ENCODE peak calls at places on chromosomes 4 and X, in six cellular contexts. One of them, this sample, is unnamed.
A peak's percentile ranks its signal among the peaks of the same experiment; 100 is the strongest.

GRCh38 chr4:112807999-112808398 is 171.1 kb downstream of the LARP7 start:
- DNase-seq in neural progenitor cell: no peak
- DNase-seq in cardiac muscle cell: no peak
- DNase-seq in fibroblast of lung: no peak
- DNase-seq in A549: no peak
- DNase-seq in IMR-90: no peak
- DNase-seq in this sample: no peak

GRCh38 chrX:15849555-15849954 is 5.1 kb downstream of the AP1S2 start:
- DNase-seq in neural progenitor cell: peak; percentile 69
- DNase-seq in cardiac muscle cell: peak; percentile 17
- DNase-seq in fibroblast of lung: no peak
- DNase-seq in A549: peak; percentile 11
- DNase-seq in IMR-90: no peak
- DNase-seq in this sample: no peak

GRCh38 chrX:130631011-130631410 is 229.2 kb downstream of the RBMX2 start:
- DNase-seq in neural progenitor cell: no peak
- DNase-seq in cardiac muscle cell: no peak
- DNase-seq in fibroblast of lung: no peak
- DNase-seq in A549: no peak
- DNase-seq in IMR-90: no peak
- DNase-seq in this sample: no peak

GRCh38 chr4:185215261-185215660 is 5.9 kb downstream of the SNX25 start:
- DNase-seq in neural progenitor cell: no peak
- DNase-seq in cardiac muscle cell: no peak
- DNase-seq in fibroblast of lung: peak; percentile 40
- DNase-seq in A549: no peak
- DNase-seq in IMR-90: peak; percentile 18
- DNase-seq in this sample: no peak

GRCh38 chr4:54230479-54231418 is 1.7 kb downstream of the PDGFRA start:
- DNase-seq in neural progenitor cell: peak; percentile 49
- DNase-seq in cardiac muscle cell: peak; percentile 85
- DNase-seq in fibroblast of lung: peak; percentile 70
- DNase-seq in A549: no peak
- DNase-seq in IMR-90: no peak
- DNase-seq in this sample: no peak

GRCh38 chrX:123873956-123874355 is 14.1 kb downstream of the XIAP start:
- DNase-seq in neural progenitor cell: no peak
- DNase-seq in cardiac muscle cell: no peak
- DNase-seq in fibroblast of lung: no peak
- DNase-seq in A549: no peak
- DNase-seq in IMR-90: no peak
- DNase-seq in this sample: no peak

GRCh38 chr4:125517831-125518230 is 203.1 kb downstream of the FAT4 start:
- DNase-seq in neural progenitor cell: no peak
- DNase-seq in cardiac muscle cell: peak; percentile 21
- DNase-seq in fibroblast of lung: no peak
- DNase-seq in A549: no peak
- DNase-seq in IMR-90: no peak
- DNase-seq in this sample: no peak

GRCh38 chr4:38141808-38142500 is 181.8 kb downstream of the PTTG2 start:
- DNase-seq in neural progenitor cell: no peak
- DNase-seq in cardiac muscle cell: peak; percentile 63
- DNase-seq in fibroblast of lung: peak; percentile 83
- DNase-seq in A549: no peak
- DNase-seq in IMR-90: peak; percentile 86
- DNase-seq in this sample: no peak

GRCh38 chrX:40082447-40083119 is 15.2 kb downstream of the BCOR start:
- DNase-seq in neural progenitor cell: no peak
- DNase-seq in cardiac muscle cell: peak; percentile 17
- DNase-seq in fibroblast of lung: no peak
- DNase-seq in A549: no peak
- DNase-seq in IMR-90: no peak
- DNase-seq in this sample: no peak

GRCh38 chrX:154502098-154502497 is 11.7 kb upstream of the SLC10A3 start:
- DNase-seq in neural progenitor cell: no peak
- DNase-seq in cardiac muscle cell: no peak
- DNase-seq in fibroblast of lung: no peak
- DNase-seq in A549: no peak
- DNase-seq in IMR-90: no peak
- DNase-seq in this sample: no peak

GRCh38 chr4:25172964-25173917 is 13.0 kb upstream of the SEPSECS start:
- DNase-seq in neural progenitor cell: no peak
- DNase-seq in cardiac muscle cell: peak; percentile 96
- DNase-seq in fibroblast of lung: peak; percentile 100
- DNase-seq in A549: peak; percentile 67
- DNase-seq in IMR-90: peak; percentile 100
- DNase-seq in this sample: peak; percentile 96

GRCh38 chr4:140242357-140243284 is 88.6 kb upstream of the MAML3 start:
- DNase-seq in neural progenitor cell: no peak
- DNase-seq in cardiac muscle cell: peak; percentile 40
- DNase-seq in fibroblast of lung: no peak
- DNase-seq in A549: no peak
- DNase-seq in IMR-90: no peak
- DNase-seq in this sample: no peak

GRCh38 chrX:111244238-111244750 is 26.0 kb downstream of the CAPN6 start:
- DNase-seq in neural progenitor cell: peak; percentile 60
- DNase-seq in cardiac muscle cell: peak; percentile 6
- DNase-seq in fibroblast of lung: peak; percentile 12
- DNase-seq in A549: peak; percentile 8
- DNase-seq in IMR-90: peak; percentile 14
- DNase-seq in this sample: no peak

DNA sequence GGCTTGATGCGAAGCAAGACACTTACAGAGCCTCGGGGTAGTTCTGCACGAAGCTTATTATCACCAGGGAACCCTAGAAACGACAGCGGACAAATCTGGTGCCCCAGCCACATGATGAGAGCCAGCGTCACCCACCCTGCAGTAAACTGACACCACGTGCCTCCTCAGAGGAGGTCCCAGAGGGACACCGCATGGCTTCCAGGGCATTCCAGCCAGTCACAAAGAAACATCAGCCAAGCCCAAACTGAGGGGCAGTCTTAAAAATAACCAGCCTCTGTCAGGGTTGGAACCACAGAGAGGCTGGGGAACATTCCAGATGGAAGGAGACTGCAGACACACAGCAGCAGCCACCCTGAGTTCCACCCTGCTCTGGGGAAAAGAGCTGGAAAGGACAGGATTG is 36.6 kb upstream of the HGFAC start:
- DNase-seq in neural progenitor cell: no peak
- DNase-seq in cardiac muscle cell: no peak
- DNase-seq in fibroblast of lung: no peak
- DNase-seq in A549: no peak
- DNase-seq in IMR-90: no peak
- DNase-seq in this sample: no peak
- H3K9me3 ChIP-seq in neural progenitor cell: no peaks in the 10 kb centered on the region
- H3K9me3 ChIP-seq in cardiac muscle cell: no peaks in the 10 kb centered on the region
- H3K9me3 ChIP-seq in fibroblast of lung: no peaks in the 10 kb centered on the region
- H3K9me3 ChIP-seq in A549: peaks cover 11% of the 10 kb centered on the region
- H3K9me3 ChIP-seq in IMR-90: peaks cover 7% of the 10 kb centered on the region
- H3K9me3 ChIP-seq in this sample: peaks cover 22% of the 10 kb centered on the region

GRCh38 chr4:167581449-167581965 is 347.2 kb upstream of the SPOCK3 start:
- DNase-seq in neural progenitor cell: no peak
- DNase-seq in cardiac muscle cell: no peak
- DNase-seq in fibroblast of lung: no peak
- DNase-seq in A549: no peak
- DNase-seq in IMR-90: no peak
- DNase-seq in this sample: no peak

DNA sequence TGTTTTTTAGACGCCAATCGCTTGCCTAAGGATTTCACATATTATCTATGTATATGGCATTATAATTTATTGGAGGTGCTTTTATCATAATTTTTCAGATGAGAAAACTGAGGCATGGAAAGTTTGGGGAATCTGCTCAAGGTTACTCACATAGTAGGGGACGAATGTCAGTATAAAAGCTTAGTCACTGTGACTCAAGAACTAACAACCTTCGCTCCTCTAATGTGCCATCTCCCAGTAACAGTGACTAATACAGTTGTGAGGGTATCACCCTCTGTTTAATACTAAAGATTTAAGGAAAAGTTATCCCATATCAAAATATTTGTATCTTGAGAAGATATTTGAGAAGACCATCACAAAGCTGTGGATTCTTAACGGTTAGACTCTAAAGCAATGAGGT is 353.1 kb upstream of the SPOCK3 start:
- DNase-seq in neural progenitor cell: no peak
- DNase-seq in cardiac muscle cell: no peak
- DNase-seq in fibroblast of lung: peak; percentile 2
- DNase-seq in A549: no peak
- DNase-seq in IMR-90: no peak
- DNase-seq in this sample: no peak
- H3K27ac ChIP-seq in neural progenitor cell: no peak overlapping the region
- H3K27ac ChIP-seq in cardiac muscle cell: no peak overlapping the region
- H3K27ac ChIP-seq in fibroblast of lung: no peak overlapping the region
- H3K27ac ChIP-seq in A549: no peak overlapping the region
- H3K27ac ChIP-seq in IMR-90: no peak overlapping the region
- H3K27ac ChIP-seq in this sample: no peak overlapping the region

GRCh38 chr4:385934-386707 is 48.5 kb downstream of the ZNF141 start:
- DNase-seq in neural progenitor cell: no peak
- DNase-seq in cardiac muscle cell: no peak
- DNase-seq in fibroblast of lung: no peak
- DNase-seq in A549: no peak
- DNase-seq in IMR-90: no peak
- DNase-seq in this sample: no peak

GRCh38 chr4:384311-385010 is 46.8 kb downstream of the ZNF141 start:
- DNase-seq in neural progenitor cell: no peak
- DNase-seq in cardiac muscle cell: no peak
- DNase-seq in fibroblast of lung: no peak
- DNase-seq in A549: no peak
- DNase-seq in IMR-90: no peak
- DNase-seq in this sample: no peak

GRCh38 chr4:386708-387105 is 49.1 kb downstream of the ZNF141 start:
- DNase-seq in neural progenitor cell: no peak
- DNase-seq in cardiac muscle cell: no peak
- DNase-seq in fibroblast of lung: no peak
- DNase-seq in A549: no peak
- DNase-seq in IMR-90: no peak
- DNase-seq in this sample: no peak
- H3K9me3 ChIP-seq in neural progenitor cell: no peaks in the 10 kb centered on the region
- H3K9me3 ChIP-seq in cardiac muscle cell: peaks cover 2% of the 10 kb centered on the region
- H3K9me3 ChIP-seq in fibroblast of lung: no peaks in the 10 kb centered on the region
- H3K9me3 ChIP-seq in A549: peaks cover 10% of the 10 kb centered on the region
- H3K9me3 ChIP-seq in IMR-90: peaks cover 59% of the 10 kb centered on the region
- H3K9me3 ChIP-seq in this sample: peaks cover 61% of the 10 kb centered on the region

GRCh38 chrX:91434351-91435168 is at the start of gene PABPC5:
- DNase-seq in neural progenitor cell: peak; percentile 88
- DNase-seq in cardiac muscle cell: peak; percentile 76
- DNase-seq in fibroblast of lung: peak; percentile 86
- DNase-seq in A549: no peak
- DNase-seq in IMR-90: peak; percentile 82
- DNase-seq in this sample: peak; percentile 55

GRCh38 chrX:91435465-91435864 is 826 bp downstream of the PABPC5 start:
- DNase-seq in neural progenitor cell: peak; percentile 8
- DNase-seq in cardiac muscle cell: no peak
- DNase-seq in fibroblast of lung: peak; percentile 1
- DNase-seq in A549: no peak
- DNase-seq in IMR-90: no peak
- DNase-seq in this sample: no peak
- H3K27ac ChIP-seq in neural progenitor cell: no peak overlapping the region
- H3K27ac ChIP-seq in cardiac muscle cell: peak overlapping the region; percentile 58
- H3K27ac ChIP-seq in fibroblast of lung: peak overlapping the region; percentile 87
- H3K27ac ChIP-seq in A549: no peak overlapping the region
- H3K27ac ChIP-seq in IMR-90: peak overlapping the region; percentile 64
- H3K27ac ChIP-seq in this sample: peak overlapping the region; percentile 70

GRCh38 chr4:576991-577498 is 950 bp upstream of the TMEM271 start:
- DNase-seq in neural progenitor cell: peak; percentile 36
- DNase-seq in cardiac muscle cell: no peak
- DNase-seq in fibroblast of lung: no peak
- DNase-seq in A549: no peak
- DNase-seq in IMR-90: no peak
- DNase-seq in this sample: no peak

GRCh38 chr4:577499-578450 is 1.7 kb upstream of the TMEM271 start:
- DNase-seq in neural progenitor cell: peak; percentile 70
- DNase-seq in cardiac muscle cell: peak; percentile 42
- DNase-seq in fibroblast of lung: peak; percentile 36
- DNase-seq in A549: no peak
- DNase-seq in IMR-90: no peak
- DNase-seq in this sample: no peak

GRCh38 chr4:576245-576821 is at the start of gene TMEM271:
- DNase-seq in neural progenitor cell: peak; percentile 24
- DNase-seq in cardiac muscle cell: no peak
- DNase-seq in fibroblast of lung: no peak
- DNase-seq in A549: no peak
- DNase-seq in IMR-90: no peak
- DNase-seq in this sample: no peak

GRCh38 chr4:579543-580175 is 3.6 kb upstream of the TMEM271 start:
- DNase-seq in neural progenitor cell: no peak
- DNase-seq in cardiac muscle cell: no peak
- DNase-seq in fibroblast of lung: no peak
- DNase-seq in A549: no peak
- DNase-seq in IMR-90: no peak
- DNase-seq in this sample: no peak

GRCh38 chr4:578451-579443 is 2.7 kb upstream of the TMEM271 start:
- DNase-seq in neural progenitor cell: no peak
- DNase-seq in cardiac muscle cell: no peak
- DNase-seq in fibroblast of lung: no peak
- DNase-seq in A549: no peak
- DNase-seq in IMR-90: no peak
- DNase-seq in this sample: no peak
- H3K9me3 ChIP-seq in neural progenitor cell: peaks cover 4% of the 10 kb centered on the region
- H3K9me3 ChIP-seq in cardiac muscle cell: no peaks in the 10 kb centered on the region
- H3K9me3 ChIP-seq in fibroblast of lung: no peaks in the 10 kb centered on the region
- H3K9me3 ChIP-seq in A549: no peaks in the 10 kb centered on the region
- H3K9me3 ChIP-seq in IMR-90: peaks cover 1% of the 10 kb centered on the region
- H3K9me3 ChIP-seq in this sample: no peaks in the 10 kb centered on the region

GRCh38 chr4:101818362-101818761 is 27.8 kb downstream of the BANK1 start:
- DNase-seq in neural progenitor cell: no peak
- DNase-seq in cardiac muscle cell: peak; percentile 73
- DNase-seq in fibroblast of lung: peak; percentile 78
- DNase-seq in A549: no peak
- DNase-seq in IMR-90: peak; percentile 6
- DNase-seq in this sample: no peak
- H3K27ac ChIP-seq in neural progenitor cell: no peak overlapping the region
- H3K27ac ChIP-seq in cardiac muscle cell: no peak overlapping the region
- H3K27ac ChIP-seq in fibroblast of lung: no peak overlapping the region
- H3K27ac ChIP-seq in A549: no peak overlapping the region
- H3K27ac ChIP-seq in IMR-90: no peak overlapping the region
- H3K27ac ChIP-seq in this sample: no peak overlapping the region

GRCh38 chrX:102063445-102064074 is 61.9 kb upstream of the TCEAL2 start:
- DNase-seq in neural progenitor cell: peak; percentile 20
- DNase-seq in cardiac muscle cell: no peak
- DNase-seq in fibroblast of lung: no peak
- DNase-seq in A549: no peak
- DNase-seq in IMR-90: no peak
- DNase-seq in this sample: no peak
- H3K9me3 ChIP-seq in neural progenitor cell: peaks cover 42% of the 10 kb centered on the region
- H3K9me3 ChIP-seq in cardiac muscle cell: no peaks in the 10 kb centered on the region
- H3K9me3 ChIP-seq in fibroblast of lung: no peaks in the 10 kb centered on the region
- H3K9me3 ChIP-seq in A549: no peaks in the 10 kb centered on the region
- H3K9me3 ChIP-seq in IMR-90: peaks cover 2% of the 10 kb centered on the region
- H3K9me3 ChIP-seq in this sample: no peaks in the 10 kb centered on the region